ENCODE peak calls at places on chromosomes 1 and 21, in five cellular contexts. G is H1, J is breast epithelium, C is prostate gland, W is lower leg skin. H is an unnamed sample.

GRCh38 chr1:64675718-64676345 is 69.0 kb upstream of the RAVER2 start:
- DNase-seq in G (no peak), C (no peak), W (no peak), J (no peak), H (no peak)

GRCh38 chr1:226685196-226685820 is 53.8 kb downstream of the ITPKB start:
- DNase-seq in C (no peak), W (no peak), J (no peak), G (no peak), H (no peak)

GRCh38 chr1:180917306-180918065 is 4.8 kb downstream of the KIAA1614 start:
- DNase-seq in G (no peak), J (no peak), W (no peak), C (no peak), H (no peak)

GRCh38 chr1:178690496-178690895 is 34.5 kb upstream of the RALGPS2 start:
- DNase-seq in W (no peak), J (no peak), C (no peak), G (no peak), H (no peak)

GRCh38 chr1:238892612-238893011 is 493.8 kb upstream of the CHRM3 start:
- DNase-seq in W (no peak), J (peak; percentile 21), G (no peak), C (no peak), H (no peak)

GRCh38 chr1:10677508-10678364 is 118.7 kb downstream of the CASZ1 start:
- DNase-seq in C (no peak), W (no peak), J (no peak), G (no peak), H (no peak)

GRCh38 chr1:209831615-209832014 is 3.8 kb downstream of the UTP25 start:
- DNase-seq in C (no peak), W (no peak), G (no peak), J (no peak), H (no peak)

GRCh38 chr1:4970532-4970931 is 316.1 kb downstream of the AJAP1 start:
- DNase-seq in J (no peak), G (no peak), W (no peak), C (no peak), H (no peak)

GRCh38 chr1:17212487-17213121 is 7.7 kb downstream of the PADI1 start:
- DNase-seq in J (no peak), W (no peak), G (no peak), C (no peak), H (peak; percentile 85)

GRCh38 chr1:8663915-8664331 is 153.5 kb downstream of the RERE start:
- DNase-seq in J (no peak), W (no peak), C (no peak), G (no peak), H (no peak)

GRCh38 chr1:30412241-30413110 is 310.9 kb downstream of the MATN1 start:
- DNase-seq in J (no peak), W (peak; percentile 12), G (no peak), C (peak; percentile 1), H (no peak)

GRCh38 chr1:222852326-222852725 is 37.5 kb downstream of the DISP1 start:
- DNase-seq in W (no peak), J (no peak), G (no peak), C (no peak), H (no peak)

GRCh38 chr1:2547210-2548067 is 8.7 kb upstream of the TNFRSF14 start:
- DNase-seq in G (no peak), J (no peak), C (no peak), W (no peak), H (peak; percentile 92)
- TF ChIP-seq POLR2A in G (no peak), J (no peak), C (peak; percentile 35), W (no peak), H (no peak)

DNA sequence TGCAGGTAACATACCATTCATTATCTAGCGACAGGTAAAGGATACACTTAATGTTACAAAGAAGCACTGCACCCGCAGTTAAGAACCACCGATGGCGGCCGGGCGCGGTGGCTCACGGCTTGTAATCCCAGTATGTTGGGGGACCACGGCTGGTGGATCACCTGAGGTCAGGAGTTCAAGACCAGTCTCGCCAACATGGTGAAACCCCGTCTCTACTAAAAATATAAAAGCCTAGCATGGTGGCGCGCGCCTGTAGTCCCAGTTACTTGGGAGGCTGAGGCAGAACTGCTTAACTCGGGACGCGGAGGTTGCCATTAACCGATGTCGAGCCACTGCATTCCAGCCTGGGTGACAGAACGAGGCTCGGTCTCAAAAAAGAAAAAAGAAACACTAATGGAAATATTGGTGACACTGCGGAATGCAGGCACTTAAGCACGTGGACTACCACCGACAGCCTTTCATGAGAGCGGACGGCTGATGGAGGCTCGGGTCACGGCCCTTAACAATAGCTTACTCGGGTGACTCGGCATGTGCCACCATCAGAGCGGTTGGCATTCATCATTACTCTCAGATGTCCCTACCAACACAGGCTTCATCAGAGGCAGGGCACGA is 542 bp downstream of the GAS5 start:
- DNase-seq in W (no peak), C (no peak), G (no peak), J (no peak), H (peak; percentile 85)
- TF ChIP-seq POLR2A in W (no peak), C (no peak), G (peak; percentile 99), J (no peak), H (no peak)

DNA sequence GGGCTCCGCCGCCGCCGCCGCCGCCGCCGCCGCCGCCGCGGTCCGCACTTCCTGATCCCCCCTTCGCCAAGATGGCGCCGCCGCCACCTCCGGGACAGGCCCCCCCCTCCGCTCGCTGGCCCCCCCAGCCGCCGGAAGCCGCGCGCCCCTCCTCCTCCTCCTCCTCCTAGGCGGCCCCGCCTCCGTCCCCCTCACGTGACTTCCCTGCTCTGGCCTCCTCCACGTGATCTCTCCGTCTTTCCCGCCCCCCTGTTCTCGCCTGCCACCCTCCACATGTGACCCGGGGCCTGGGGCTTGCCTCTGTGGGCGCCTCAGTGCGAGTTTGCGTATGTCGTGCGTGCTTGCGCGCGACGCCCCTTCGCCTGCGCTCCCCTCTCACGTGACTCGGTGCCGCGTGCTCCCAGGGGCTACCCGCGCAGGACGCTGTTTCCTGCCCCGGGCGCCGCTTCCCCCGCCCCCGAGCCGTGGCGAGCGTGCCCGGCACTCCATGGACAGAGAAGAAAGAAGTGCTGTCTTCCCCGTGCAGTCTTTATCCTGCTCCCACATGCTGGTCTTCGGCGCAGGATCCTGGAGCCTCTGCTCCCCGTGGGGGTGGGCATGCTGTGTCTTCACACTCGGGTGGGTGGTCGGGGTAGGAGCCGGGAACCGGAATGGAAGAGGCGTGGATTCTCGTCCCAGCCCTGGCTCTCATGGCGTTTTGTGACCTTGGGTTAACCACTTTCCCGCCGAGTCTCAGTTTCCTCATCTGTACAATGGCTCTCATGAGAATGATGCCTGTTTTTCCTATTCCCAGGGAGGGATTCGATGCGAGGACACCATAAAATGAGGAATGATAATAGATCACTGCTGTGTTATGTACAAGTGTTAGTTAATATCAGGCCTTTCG is at the start of gene UBE2Q1:
- DNase-seq in J (peak; percentile 99), W (peak; percentile 99), G (peak; percentile 91), C (peak; percentile 99), H (peak; percentile 100)
- TF ChIP-seq POLR2A in J (peak; percentile 51), W (no peak), G (no peak), C (peak; percentile 57), H (no peak)

GRCh38 chr21:14528815-14529214 is 17.3 kb downstream of the SAMSN1 start:
- DNase-seq in G (no peak), W (no peak), J (no peak), C (no peak), H (no peak)
- TF ChIP-seq POLR2A in G (no peak), W (no peak), J (no peak), C (no peak), H (no peak)

GRCh38 chr1:29148656-29149491 is 25.2 kb upstream of the TMEM200B start:
- DNase-seq in J (no peak), G (no peak), W (no peak), C (no peak), H (peak; percentile 51)

GRCh38 chr1:29142714-29143113 is 19.0 kb upstream of the TMEM200B start:
- DNase-seq in J (no peak), C (no peak), W (no peak), G (no peak), H (no peak)

GRCh38 chr1:29145739-29146437 is 22.2 kb upstream of the TMEM200B start:
- DNase-seq in W (no peak), G (no peak), J (no peak), C (no peak), H (no peak)
- TF ChIP-seq POLR2A in W (no peak), G (peak; percentile 57), J (no peak), C (no peak), H (no peak)

DNA sequence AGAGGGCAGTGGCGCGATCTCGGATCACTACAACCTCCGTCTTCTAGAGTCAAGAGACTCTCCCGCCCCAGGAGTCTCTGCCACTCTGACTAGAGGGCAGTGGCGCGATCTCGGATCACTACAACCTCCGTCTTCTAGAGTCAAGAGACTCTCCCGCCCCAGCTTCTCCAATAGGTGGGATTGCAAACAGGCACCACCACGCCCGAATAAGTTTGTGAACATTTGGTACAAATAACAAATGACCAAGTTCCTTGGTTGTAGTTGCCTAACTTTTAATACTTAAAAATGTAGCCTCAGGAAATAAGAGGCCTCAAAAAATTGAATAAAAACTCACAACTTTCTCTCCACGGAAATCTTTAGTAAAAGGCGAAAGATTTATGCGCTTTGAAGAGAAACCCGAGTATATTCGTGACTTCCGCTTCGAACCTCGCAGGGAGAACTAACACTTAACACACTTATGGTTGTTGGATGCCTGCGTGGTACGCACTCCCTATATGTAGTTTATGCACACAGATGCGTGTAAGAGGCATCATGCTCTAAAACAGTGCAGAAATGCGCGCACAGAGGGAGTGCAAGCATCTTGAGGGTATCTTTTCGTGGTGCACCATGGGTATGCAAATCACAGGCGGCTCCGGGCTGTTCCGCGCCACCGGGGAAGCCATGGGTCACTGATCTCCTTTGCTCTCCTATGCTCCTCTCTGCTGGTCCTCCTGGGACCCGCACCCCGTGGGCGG is 11.4 kb downstream of the BTBD19 start:
- DNase-seq in J (peak; percentile 79), G (peak; percentile 79), C (peak; percentile 56), W (peak; percentile 77), H (peak; percentile 94)
- TF ChIP-seq POLR2A in J (peak; percentile 88), G (peak; percentile 100), C (peak; percentile 70), W (peak; percentile 58), H (peak; percentile 94)

DNA sequence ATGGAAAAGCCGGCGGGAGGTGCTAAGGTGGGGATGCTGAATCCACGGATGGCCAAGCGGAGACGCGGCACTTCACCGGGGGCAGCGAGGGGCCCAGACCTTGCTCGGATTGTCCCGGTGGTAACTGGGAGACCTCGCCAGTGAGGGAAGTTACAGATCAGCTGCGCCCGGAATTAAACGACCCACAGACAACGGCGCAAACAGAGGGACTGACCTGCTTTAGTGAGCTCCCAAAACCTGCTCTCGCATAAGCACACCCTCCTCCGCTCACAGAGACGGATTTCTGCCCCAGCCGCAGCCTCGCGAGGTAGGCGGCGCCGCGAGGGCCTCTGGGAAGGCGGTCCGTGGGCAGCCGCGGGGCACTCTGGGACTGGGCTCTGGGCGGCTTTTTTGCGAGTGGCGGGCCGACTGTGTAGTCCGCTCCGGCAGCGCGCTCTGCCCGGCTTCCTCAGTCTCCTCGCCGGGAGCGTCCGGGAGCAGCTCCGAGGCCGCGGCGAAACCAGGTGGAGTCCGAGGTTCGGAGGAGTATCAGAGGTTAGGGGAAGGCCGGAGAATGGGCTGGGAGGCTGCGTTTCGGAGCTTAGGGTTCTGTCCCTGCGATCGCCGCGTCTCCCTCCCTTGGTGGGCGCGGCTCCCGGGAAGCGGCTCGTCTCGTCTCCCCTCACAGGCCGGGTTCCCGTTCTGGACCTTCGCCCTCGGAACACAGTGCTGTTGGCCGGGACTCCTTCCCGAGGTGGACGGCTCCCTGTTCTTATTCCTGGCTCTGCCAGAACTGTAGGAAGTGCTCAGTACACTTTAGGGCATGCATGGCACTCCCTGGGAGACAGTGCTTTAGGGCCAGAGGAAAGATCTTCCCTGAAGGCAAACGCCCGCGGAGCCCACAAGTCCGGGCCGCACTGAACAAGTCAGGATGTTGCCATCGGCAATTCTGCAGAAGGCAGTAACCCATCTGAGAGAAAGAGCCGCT is at the start of gene EXO5:
- DNase-seq in C (peak; percentile 68), J (peak; percentile 48), G (no peak), W (peak; percentile 67), H (peak; percentile 96)
- TF ChIP-seq POLR2A in C (peak; percentile 61), J (no peak), G (no peak), W (no peak), H (no peak)

GRCh38 chr1:77494036-77494435 is 188.4 kb downstream of the ZZZ3 start:
- DNase-seq in C (no peak), G (no peak), J (no peak), W (no peak), H (no peak)
- TF ChIP-seq POLR2A in C (no peak), G (no peak), J (no peak), W (no peak), H (no peak)

H was measured in spleen.